ENCODE peak calls at places on chromosomes 12 and 14, in eight cellular contexts. One of them, this sample, is unnamed.

GRCh38 chr12:84772281-84772680 is 140.3 kb downstream of the SLC6A15 start:
- DNase-seq in head of caudate nucleus: no peak
- DNase-seq in progenitor cell of endocrine pancreas: no peak
- DNase-seq in HS-5: no peak
- DNase-seq in renal cortical epithelial cell: no peak
- DNase-seq in brain pericyte: no peak
- DNase-seq in NCI-H2029 treated with DMSO at 0.1 percent for 48 hours: no peak
- DNase-seq in astrocyte of the hippocampus: peak
- DNase-seq in this sample: no peak

GRCh38 chr12:8780389-8780788 is 42.0 kb upstream of the A2ML1 start:
- DNase-seq in head of caudate nucleus: no peak
- DNase-seq in progenitor cell of endocrine pancreas: no peak
- DNase-seq in HS-5: no peak
- DNase-seq in renal cortical epithelial cell: peak
- DNase-seq in brain pericyte: peak
- DNase-seq in NCI-H2029 treated with DMSO at 0.1 percent for 48 hours: no peak
- DNase-seq in astrocyte of the hippocampus: peak
- DNase-seq in this sample: no peak

GRCh38 chr12:49050507-49051372 is 9.9 kb downstream of the KMT2D start:
- DNase-seq in head of caudate nucleus: no peak
- DNase-seq in progenitor cell of endocrine pancreas: no peak
- DNase-seq in HS-5: no peak
- DNase-seq in renal cortical epithelial cell: no peak
- DNase-seq in brain pericyte: no peak
- DNase-seq in NCI-H2029 treated with DMSO at 0.1 percent for 48 hours: no peak
- DNase-seq in astrocyte of the hippocampus: no peak
- DNase-seq in this sample: no peak

GRCh38 chr14:102943979-102944378 is 21.5 kb downstream of the AMN start:
- DNase-seq in head of caudate nucleus: no peak
- DNase-seq in progenitor cell of endocrine pancreas: no peak
- DNase-seq in HS-5: no peak
- DNase-seq in renal cortical epithelial cell: no peak
- DNase-seq in brain pericyte: no peak
- DNase-seq in NCI-H2029 treated with DMSO at 0.1 percent for 48 hours: no peak
- DNase-seq in astrocyte of the hippocampus: no peak
- DNase-seq in this sample: no peak

GRCh38 chr12:92138144-92138543 is 7.5 kb downstream of the BTG1 start:
- DNase-seq in head of caudate nucleus: no peak
- DNase-seq in progenitor cell of endocrine pancreas: no peak
- DNase-seq in HS-5: no peak
- DNase-seq in renal cortical epithelial cell: no peak
- DNase-seq in brain pericyte: no peak
- DNase-seq in NCI-H2029 treated with DMSO at 0.1 percent for 48 hours: no peak
- DNase-seq in astrocyte of the hippocampus: no peak
- DNase-seq in this sample: no peak

GRCh38 chr14:30291216-30291615 is 267.7 kb upstream of the G2E3 start:
- DNase-seq in head of caudate nucleus: no peak
- DNase-seq in progenitor cell of endocrine pancreas: no peak
- DNase-seq in HS-5: peak
- DNase-seq in renal cortical epithelial cell: peak
- DNase-seq in brain pericyte: no peak
- DNase-seq in NCI-H2029 treated with DMSO at 0.1 percent for 48 hours: no peak
- DNase-seq in astrocyte of the hippocampus: peak
- DNase-seq in this sample: no peak

GRCh38 chr14:103994535-103995184 is 52.3 kb upstream of the RD3L start:
- DNase-seq in head of caudate nucleus: no peak
- DNase-seq in progenitor cell of endocrine pancreas: no peak
- DNase-seq in HS-5: peak
- DNase-seq in renal cortical epithelial cell: peak
- DNase-seq in brain pericyte: no peak
- DNase-seq in NCI-H2029 treated with DMSO at 0.1 percent for 48 hours: no peak
- DNase-seq in astrocyte of the hippocampus: peak
- DNase-seq in this sample: no peak

GRCh38 chr14:105178069-105178867 is 2.8 kb downstream of the NUDT14 start:
- DNase-seq in head of caudate nucleus: no peak
- DNase-seq in progenitor cell of endocrine pancreas: no peak
- DNase-seq in HS-5: no peak
- DNase-seq in renal cortical epithelial cell: no peak
- DNase-seq in brain pericyte: no peak
- DNase-seq in NCI-H2029 treated with DMSO at 0.1 percent for 48 hours: no peak
- DNase-seq in astrocyte of the hippocampus: no peak
- DNase-seq in this sample: no peak

GRCh38 chr14:105096206-105096875 is 31.1 kb upstream of the GPR132 start:
- DNase-seq in head of caudate nucleus: no peak
- DNase-seq in progenitor cell of endocrine pancreas: no peak
- DNase-seq in HS-5: no peak
- DNase-seq in renal cortical epithelial cell: no peak
- DNase-seq in brain pericyte: no peak
- DNase-seq in NCI-H2029 treated with DMSO at 0.1 percent for 48 hours: no peak
- DNase-seq in astrocyte of the hippocampus: no peak
- DNase-seq in this sample: no peak

GRCh38 chr12:98816720-98817119 is 171.6 kb downstream of the APAF1 start:
- DNase-seq in head of caudate nucleus: no peak
- DNase-seq in progenitor cell of endocrine pancreas: no peak
- DNase-seq in HS-5: no peak
- DNase-seq in renal cortical epithelial cell: no peak
- DNase-seq in brain pericyte: no peak
- DNase-seq in NCI-H2029 treated with DMSO at 0.1 percent for 48 hours: no peak
- DNase-seq in astrocyte of the hippocampus: no peak
- DNase-seq in this sample: no peak

GRCh38 chr12:79326663-79327062 is 364.1 kb downstream of the PAWR start:
- DNase-seq in head of caudate nucleus: no peak
- DNase-seq in progenitor cell of endocrine pancreas: no peak
- DNase-seq in HS-5: no peak
- DNase-seq in renal cortical epithelial cell: peak
- DNase-seq in brain pericyte: no peak
- DNase-seq in NCI-H2029 treated with DMSO at 0.1 percent for 48 hours: no peak
- DNase-seq in astrocyte of the hippocampus: no peak
- DNase-seq in this sample: no peak

GRCh38 chr14:51488569-51489220 is 163.0 kb upstream of the FRMD6 start:
- DNase-seq in head of caudate nucleus: no peak
- DNase-seq in progenitor cell of endocrine pancreas: no peak
- DNase-seq in HS-5: no peak
- DNase-seq in renal cortical epithelial cell: no peak
- DNase-seq in brain pericyte: no peak
- DNase-seq in NCI-H2029 treated with DMSO at 0.1 percent for 48 hours: no peak
- DNase-seq in astrocyte of the hippocampus: no peak
- DNase-seq in this sample: no peak

GRCh38 chr14:70908918-70909641 is 1.8 kb downstream of the PCNX1 start:
- DNase-seq in head of caudate nucleus: no peak
- DNase-seq in progenitor cell of endocrine pancreas: no peak
- DNase-seq in HS-5: no peak
- DNase-seq in renal cortical epithelial cell: no peak
- DNase-seq in brain pericyte: no peak
- DNase-seq in NCI-H2029 treated with DMSO at 0.1 percent for 48 hours: no peak
- DNase-seq in astrocyte of the hippocampus: no peak
- DNase-seq in this sample: no peak

GRCh38 chr12:77940566-77940965 is 109.9 kb downstream of the NAV3 start:
- DNase-seq in head of caudate nucleus: no peak
- DNase-seq in progenitor cell of endocrine pancreas: no peak
- DNase-seq in HS-5: peak
- DNase-seq in renal cortical epithelial cell: peak
- DNase-seq in brain pericyte: no peak
- DNase-seq in NCI-H2029 treated with DMSO at 0.1 percent for 48 hours: no peak
- DNase-seq in astrocyte of the hippocampus: no peak
- DNase-seq in this sample: no peak

GRCh38 chr12:6494351-6494743 is 445 bp downstream of the NCAPD2 start:
- DNase-seq in head of caudate nucleus: no peak
- DNase-seq in progenitor cell of endocrine pancreas: no peak
- DNase-seq in HS-5: no peak
- DNase-seq in renal cortical epithelial cell: no peak
- DNase-seq in brain pericyte: no peak
- DNase-seq in NCI-H2029 treated with DMSO at 0.1 percent for 48 hours: no peak
- DNase-seq in astrocyte of the hippocampus: no peak
- DNase-seq in this sample: no peak

GRCh38 chr12:52341066-52341580 is 19.9 kb upstream of the KRT83 start:
- DNase-seq in head of caudate nucleus: no peak
- DNase-seq in progenitor cell of endocrine pancreas: no peak
- DNase-seq in HS-5: no peak
- DNase-seq in renal cortical epithelial cell: no peak
- DNase-seq in brain pericyte: no peak
- DNase-seq in NCI-H2029 treated with DMSO at 0.1 percent for 48 hours: no peak
- DNase-seq in astrocyte of the hippocampus: no peak
- DNase-seq in this sample: no peak

GRCh38 chr12:95072900-95073697 is at the start of gene NR2C1:
- DNase-seq in head of caudate nucleus: peak
- DNase-seq in progenitor cell of endocrine pancreas: peak
- DNase-seq in HS-5: peak
- DNase-seq in renal cortical epithelial cell: peak
- DNase-seq in brain pericyte: peak
- DNase-seq in NCI-H2029 treated with DMSO at 0.1 percent for 48 hours: peak
- DNase-seq in astrocyte of the hippocampus: peak
- DNase-seq in this sample: peak

GRCh38 chr14:31336646-31337045 is 83.7 kb downstream of the HEATR5A start:
- DNase-seq in head of caudate nucleus: no peak
- DNase-seq in progenitor cell of endocrine pancreas: no peak
- DNase-seq in HS-5: peak
- DNase-seq in renal cortical epithelial cell: peak
- DNase-seq in brain pericyte: no peak
- DNase-seq in NCI-H2029 treated with DMSO at 0.1 percent for 48 hours: no peak
- DNase-seq in astrocyte of the hippocampus: peak
- DNase-seq in this sample: no peak

GRCh38 chr12:27539191-27539631 is 15.2 kb downstream of the PPFIBP1 start:
- DNase-seq in head of caudate nucleus: no peak
- DNase-seq in progenitor cell of endocrine pancreas: no peak
- DNase-seq in HS-5: no peak
- DNase-seq in renal cortical epithelial cell: no peak
- DNase-seq in brain pericyte: no peak
- DNase-seq in NCI-H2029 treated with DMSO at 0.1 percent for 48 hours: no peak
- DNase-seq in astrocyte of the hippocampus: no peak
- DNase-seq in this sample: no peak

GRCh38 chr14:86015511-86015910 is 485.6 kb downstream of the FLRT2 start:
- DNase-seq in head of caudate nucleus: no peak
- DNase-seq in progenitor cell of endocrine pancreas: no peak
- DNase-seq in HS-5: no peak
- DNase-seq in renal cortical epithelial cell: no peak
- DNase-seq in brain pericyte: no peak
- DNase-seq in NCI-H2029 treated with DMSO at 0.1 percent for 48 hours: no peak
- DNase-seq in astrocyte of the hippocampus: no peak
- DNase-seq in this sample: no peak

GRCh38 chr12:42094277-42094676 is 50.4 kb downstream of the GXYLT1 start:
- DNase-seq in head of caudate nucleus: no peak
- DNase-seq in progenitor cell of endocrine pancreas: no peak
- DNase-seq in HS-5: no peak
- DNase-seq in renal cortical epithelial cell: no peak
- DNase-seq in brain pericyte: no peak
- DNase-seq in NCI-H2029 treated with DMSO at 0.1 percent for 48 hours: no peak
- DNase-seq in astrocyte of the hippocampus: peak
- DNase-seq in this sample: no peak

GRCh38 chr14:84454114-84454513 is 1075.8 kb upstream of the FLRT2 start:
- DNase-seq in head of caudate nucleus: no peak
- DNase-seq in progenitor cell of endocrine pancreas: no peak
- DNase-seq in HS-5: no peak
- DNase-seq in renal cortical epithelial cell: no peak
- DNase-seq in brain pericyte: no peak
- DNase-seq in NCI-H2029 treated with DMSO at 0.1 percent for 48 hours: no peak
- DNase-seq in astrocyte of the hippocampus: no peak
- DNase-seq in this sample: no peak

GRCh38 chr14:102394717-102395378 is 32.1 kb downstream of the TECPR2 start:
- DNase-seq in head of caudate nucleus: no peak
- DNase-seq in progenitor cell of endocrine pancreas: no peak
- DNase-seq in HS-5: no peak
- DNase-seq in renal cortical epithelial cell: no peak
- DNase-seq in brain pericyte: no peak
- DNase-seq in NCI-H2029 treated with DMSO at 0.1 percent for 48 hours: no peak
- DNase-seq in astrocyte of the hippocampus: no peak
- DNase-seq in this sample: no peak

GRCh38 chr12:95262808-95263207 is 45.2 kb downstream of the VEZT start:
- DNase-seq in head of caudate nucleus: no peak
- DNase-seq in progenitor cell of endocrine pancreas: no peak
- DNase-seq in HS-5: no peak
- DNase-seq in renal cortical epithelial cell: no peak
- DNase-seq in brain pericyte: no peak
- DNase-seq in NCI-H2029 treated with DMSO at 0.1 percent for 48 hours: peak
- DNase-seq in astrocyte of the hippocampus: no peak
- DNase-seq in this sample: no peak

GRCh38 chr12:124479680-124480468 is 87.5 kb downstream of the NCOR2 start:
- DNase-seq in head of caudate nucleus: no peak
- DNase-seq in progenitor cell of endocrine pancreas: no peak
- DNase-seq in HS-5: no peak
- DNase-seq in renal cortical epithelial cell: no peak
- DNase-seq in brain pericyte: no peak
- DNase-seq in NCI-H2029 treated with DMSO at 0.1 percent for 48 hours: no peak
- DNase-seq in astrocyte of the hippocampus: no peak
- DNase-seq in this sample: no peak

GRCh38 chr12:79402626-79403025 is 288.1 kb downstream of the PAWR start:
- DNase-seq in head of caudate nucleus: no peak
- DNase-seq in progenitor cell of endocrine pancreas: no peak
- DNase-seq in HS-5: no peak
- DNase-seq in renal cortical epithelial cell: no peak
- DNase-seq in brain pericyte: no peak
- DNase-seq in NCI-H2029 treated with DMSO at 0.1 percent for 48 hours: no peak
- DNase-seq in astrocyte of the hippocampus: peak
- DNase-seq in this sample: no peak

GRCh38 chr12:23760495-23760894 is 189.0 kb downstream of the SOX5 start:
- DNase-seq in head of caudate nucleus: no peak
- DNase-seq in progenitor cell of endocrine pancreas: no peak
- DNase-seq in HS-5: no peak
- DNase-seq in renal cortical epithelial cell: peak
- DNase-seq in brain pericyte: no peak
- DNase-seq in NCI-H2029 treated with DMSO at 0.1 percent for 48 hours: peak
- DNase-seq in astrocyte of the hippocampus: peak
- DNase-seq in this sample: no peak

GRCh38 chr12:49916129-49916919 is 12.6 kb upstream of the FAIM2 start:
- DNase-seq in head of caudate nucleus: no peak
- DNase-seq in progenitor cell of endocrine pancreas: no peak
- DNase-seq in HS-5: no peak
- DNase-seq in renal cortical epithelial cell: no peak
- DNase-seq in brain pericyte: no peak
- DNase-seq in NCI-H2029 treated with DMSO at 0.1 percent for 48 hours: no peak
- DNase-seq in astrocyte of the hippocampus: no peak
- DNase-seq in this sample: no peak

GRCh38 chr12:53192531-53193021 is 11.9 kb upstream of the CSAD start:
- DNase-seq in head of caudate nucleus: no peak
- DNase-seq in progenitor cell of endocrine pancreas: no peak
- DNase-seq in HS-5: no peak
- DNase-seq in renal cortical epithelial cell: no peak
- DNase-seq in brain pericyte: no peak
- DNase-seq in NCI-H2029 treated with DMSO at 0.1 percent for 48 hours: no peak
- DNase-seq in astrocyte of the hippocampus: no peak
- DNase-seq in this sample: no peak

GRCh38 chr14:30645600-30645999 is 23.5 kb downstream of the SCFD1 start:
- DNase-seq in head of caudate nucleus: no peak
- DNase-seq in progenitor cell of endocrine pancreas: no peak
- DNase-seq in HS-5: no peak
- DNase-seq in renal cortical epithelial cell: no peak
- DNase-seq in brain pericyte: no peak
- DNase-seq in NCI-H2029 treated with DMSO at 0.1 percent for 48 hours: no peak
- DNase-seq in astrocyte of the hippocampus: no peak
- DNase-seq in this sample: no peak

GRCh38 chr14:74918380-74918779 is 4.7 kb downstream of the RPS6KL1 start:
- DNase-seq in head of caudate nucleus: no peak
- DNase-seq in progenitor cell of endocrine pancreas: no peak
- DNase-seq in HS-5: no peak
- DNase-seq in renal cortical epithelial cell: no peak
- DNase-seq in brain pericyte: no peak
- DNase-seq in NCI-H2029 treated with DMSO at 0.1 percent for 48 hours: no peak
- DNase-seq in astrocyte of the hippocampus: no peak
- DNase-seq in this sample: no peak

GRCh38 chr12:105640780-105641179 is 310.3 kb downstream of the C12orf75 start:
- DNase-seq in head of caudate nucleus: no peak
- DNase-seq in progenitor cell of endocrine pancreas: no peak
- DNase-seq in HS-5: no peak
- DNase-seq in renal cortical epithelial cell: no peak
- DNase-seq in brain pericyte: no peak
- DNase-seq in NCI-H2029 treated with DMSO at 0.1 percent for 48 hours: no peak
- DNase-seq in astrocyte of the hippocampus: peak
- DNase-seq in this sample: no peak

GRCh38 chr12:104785886-104786285 is 172.2 kb downstream of the SLC41A2 start:
- DNase-seq in head of caudate nucleus: no peak
- DNase-seq in progenitor cell of endocrine pancreas: no peak
- DNase-seq in HS-5: no peak
- DNase-seq in renal cortical epithelial cell: no peak
- DNase-seq in brain pericyte: no peak
- DNase-seq in NCI-H2029 treated with DMSO at 0.1 percent for 48 hours: no peak
- DNase-seq in astrocyte of the hippocampus: no peak
- DNase-seq in this sample: no peak

GRCh38 chr14:90520326-90520725 is 123.5 kb downstream of the CALM1 start:
- DNase-seq in head of caudate nucleus: no peak
- DNase-seq in progenitor cell of endocrine pancreas: no peak
- DNase-seq in HS-5: no peak
- DNase-seq in renal cortical epithelial cell: no peak
- DNase-seq in brain pericyte: no peak
- DNase-seq in NCI-H2029 treated with DMSO at 0.1 percent for 48 hours: no peak
- DNase-seq in astrocyte of the hippocampus: no peak
- DNase-seq in this sample: no peak

This sample was measured in type B pancreatic cell.